ENCODE peak calls at places on chromosomes 1 and 21, in seven cellular contexts. I, S, G, A, D, P and M are unnamed samples. For H3K9me3, the result is how much of the 10 kb centered on the place peaks cover.

GRCh38 chr1:4984841-4985240 is 330.4 kb downstream of the AJAP1 start:
- DNase-seq in S (no peak), I (no peak), D (no peak), P (no peak), A (no peak), G (no peak), M (no peak)

GRCh38 chr1:11752359-11753208 is 9.4 kb upstream of the C1orf167 start:
- DNase-seq in A (no peak), D (no peak), S (no peak), I (no peak), G (no peak), P (no peak), M (peak)

GRCh38 chr1:199742547-199742946 is 285.0 kb upstream of the NR5A2 start:
- DNase-seq in P (peak), S (no peak), I (peak), G (peak), A (peak), D (peak), M (no peak)

GRCh38 chr1:205344010-205344808 is 12.5 kb downstream of the KLHDC8A start:
- DNase-seq in A (no peak), D (no peak), P (peak), G (no peak), I (no peak), S (no peak), M (no peak)

GRCh38 chr1:99086057-99086456 is 81.4 kb upstream of the PLPPR5 start:
- DNase-seq in P (no peak), S (no peak), A (no peak), I (no peak), D (no peak), G (no peak), M (no peak)

GRCh38 chr1:234863596-234863995 is 253.6 kb upstream of the IRF2BP2 start:
- DNase-seq in A (peak), P (no peak), I (peak), G (no peak), S (no peak), D (peak), M (no peak)

GRCh38 chr1:9399510-9400424 is 107.1 kb downstream of the SPSB1 start:
- DNase-seq in P (peak), D (no peak), S (peak), I (peak), G (no peak), A (peak), M (peak)

GRCh38 chr1:235984041-235984820 is 80.7 kb downstream of the NID1 start:
- DNase-seq in I (peak), D (peak), A (peak), G (no peak), S (no peak), P (no peak), M (no peak)

GRCh38 chr1:232335261-232335660 is 294.7 kb downstream of the SIPA1L2 start:
- DNase-seq in S (no peak), G (no peak), P (no peak), I (no peak), D (no peak), A (no peak), M (no peak)

GRCh38 chr1:224666078-224666477 is 50.0 kb downstream of the CNIH3 start:
- DNase-seq in I (no peak), A (no peak), P (no peak), G (no peak), D (no peak), S (no peak), M (no peak)

GRCh38 chr1:223842784-223843183 is 3.0 kb downstream of the TP53BP2 start:
- DNase-seq in S (no peak), I (no peak), G (no peak), D (no peak), P (no peak), A (no peak), M (no peak)

GRCh38 chr1:94743866-94744265 is 76.3 kb upstream of the SLC44A3 start:
- DNase-seq in S (no peak), D (no peak), A (peak), G (no peak), I (peak), P (peak), M (no peak)

GRCh38 chr1:200302192-200302892 is 107.5 kb downstream of the ZNF281 start:
- DNase-seq in I (peak), A (peak), P (peak), D (peak), G (peak), S (peak), M (no peak)

GRCh38 chr1:16145988-16146887 is 9.6 kb downstream of the EPHA2 start:
- DNase-seq in I (peak), S (peak), A (peak), G (peak), P (peak), D (peak), M (no peak)

GRCh38 chr1:29890201-29890959 is 654.1 kb downstream of the PTPRU start:
- DNase-seq in A (no peak), P (no peak), G (no peak), D (no peak), S (no peak), I (no peak), M (no peak)

GRCh38 chr1:155975375-155976061 is 2.8 kb downstream of the ARHGEF2 start:
- DNase-seq in P (no peak), D (no peak), A (no peak), G (no peak), I (no peak), S (no peak), M (no peak)

GRCh38 chr1:117367769-117368059 is 465 bp downstream of the MAN1A2 start:
- DNase-seq in A (no peak), G (no peak), S (no peak), I (peak), D (peak), P (no peak), M (no peak)

GRCh38 chr1:15345711-15346355 is 63.9 kb upstream of the EFHD2 start:
- DNase-seq in A (no peak), D (no peak), P (no peak), G (no peak), I (no peak), S (peak), M (no peak)

GRCh38 chr1:222631611-222632208 is 13.8 kb downstream of the MIA3 start:
- DNase-seq in G (no peak), S (no peak), P (no peak), I (peak), A (no peak), D (no peak), M (no peak)

GRCh38 chr1:228836427-228836826 is 101.1 kb downstream of the RHOU start:
- DNase-seq in D (no peak), P (peak), S (no peak), I (no peak), G (no peak), A (no peak), M (no peak)

GRCh38 chr1:158148458-158148857 is 32.2 kb upstream of the CD1D start:
- DNase-seq in P (no peak), A (no peak), I (no peak), G (no peak), D (no peak), S (no peak), M (no peak)

GRCh38 chr1:222634180-222635013 is 16.5 kb downstream of the MIA3 start:
- DNase-seq in S (no peak), P (peak), I (peak), G (peak), A (peak), D (peak), M (peak)

GRCh38 chr1:207134550-207134949 is 30.5 kb downstream of the C4BPA start:
- DNase-seq in P (no peak), G (no peak), D (no peak), A (no peak), S (no peak), I (no peak), M (no peak)

GRCh38 chr1:7346070-7346596 is 425.0 kb upstream of the VAMP3 start:
- DNase-seq in S (no peak), D (no peak), G (no peak), A (no peak), P (no peak), I (no peak), M (no peak)

GRCh38 chr1:229557913-229558414 is 543 bp downstream of the ABCB10 start:
- DNase-seq in D (peak), A (peak), S (peak), I (no peak), P (peak), G (peak), M (peak)

GRCh38 chr1:19658186-19658585 is 6.5 kb upstream of the HTR6 start:
- DNase-seq in P (no peak), G (no peak), S (no peak), A (no peak), I (no peak), D (no peak), M (no peak)

GRCh38 chr21:40445349-40445921 is 401.5 kb downstream of the DSCAM start:
- DNase-seq in P (no peak), D (no peak), S (no peak), A (no peak), G (no peak), I (no peak), M (no peak)

GRCh38 chr1:155326020-155326526 is 5.4 kb downstream of the RUSC1 start:
- DNase-seq in I (no peak), P (no peak), D (no peak), G (no peak), S (no peak), A (no peak), M (no peak)

GRCh38 chr1:204410764-204411450 is 710 bp downstream of the PPP1R15B start:
- DNase-seq in A (peak), P (peak), G (no peak), D (peak), I (peak), S (peak), M (peak)

GRCh38 chr1:196655037-196655436 is 3.2 kb downstream of the CFH start:
- DNase-seq in G (no peak), A (no peak), P (no peak), D (no peak), S (no peak), I (no peak), M (no peak)

GRCh38 chr1:43831866-43832654 is 101.5 kb upstream of the ARTN start:
- DNase-seq in I (no peak), P (no peak), A (no peak), G (no peak), D (peak), S (no peak), M (no peak)

GRCh38 chr1:51898090-51898734 is 19.7 kb upstream of the NRDC start:
- DNase-seq in I (peak), D (peak), A (peak), P (no peak), G (peak), S (no peak), M (no peak)

GRCh38 chr1:12454406-12455391 is 163.3 kb downstream of the DHRS3 start:
- DNase-seq in I (peak), P (no peak), D (peak), G (peak), S (no peak), A (peak), M (no peak)

GRCh38 chr1:153545067-153546055 is at the start of gene S100A4:
- DNase-seq in S (peak), D (peak), A (peak), P (peak), G (peak), I (peak), M (peak)

GRCh38 chr1:244970236-244970652 is 105.9 kb upstream of the HNRNPU start:
- DNase-seq in G (peak), A (peak), P (peak), S (peak), I (peak), D (peak), M (no peak)

DNA sequence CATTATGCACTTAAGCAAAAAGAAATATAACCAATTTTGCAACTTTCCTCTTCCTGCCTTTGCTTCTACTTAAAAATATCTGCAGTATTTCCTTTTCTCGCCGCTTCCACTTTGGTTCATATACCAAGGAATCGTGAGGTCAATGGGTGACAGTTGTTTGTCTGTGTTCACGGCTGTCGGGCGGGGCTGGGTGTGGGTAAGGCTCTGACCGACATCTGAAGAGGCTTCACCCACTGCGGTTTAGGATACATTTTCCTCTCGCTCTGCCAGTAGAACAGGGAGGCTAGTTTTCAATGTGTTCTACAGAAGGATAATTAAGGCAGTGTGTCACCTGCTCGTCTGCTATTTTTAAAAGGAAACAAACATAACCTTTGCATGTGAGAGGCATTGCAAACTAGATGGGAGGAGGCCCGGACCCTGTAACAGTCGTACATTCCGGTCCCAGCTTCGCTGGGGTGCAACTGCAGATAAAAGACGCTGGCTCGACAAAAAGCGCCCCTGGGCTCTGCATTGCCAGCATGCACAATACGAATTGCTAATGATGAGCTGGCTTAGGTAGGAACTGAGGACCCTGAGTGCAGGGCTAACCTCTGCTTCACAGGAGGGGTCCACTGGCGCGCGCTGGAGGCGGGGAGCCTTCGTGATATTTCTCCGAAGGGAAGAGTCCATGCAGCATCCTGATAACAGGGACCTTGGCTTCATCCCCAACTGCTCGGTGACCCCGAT is 8.5 kb upstream of the ERG start:
- DNase-seq in S (no peak), A (no peak), I (no peak), P (no peak), D (no peak), G (no peak), M (no peak)
- H3K4me3 ChIP-seq in S (no peak), A (no peak), I (no peak), P (no peak), D (no peak), G (no peak), M (no peak)

GRCh38 chr1:21939650-21940374 is 2.7 kb upstream of the HSPG2 start:
- DNase-seq in I (peak), A (peak), P (peak), G (peak), S (peak), D (peak), M (peak)
- TF ChIP-seq CTCF in I (peak), A (peak), P (peak), G (peak), S (peak), D (peak), M (peak)

DNA sequence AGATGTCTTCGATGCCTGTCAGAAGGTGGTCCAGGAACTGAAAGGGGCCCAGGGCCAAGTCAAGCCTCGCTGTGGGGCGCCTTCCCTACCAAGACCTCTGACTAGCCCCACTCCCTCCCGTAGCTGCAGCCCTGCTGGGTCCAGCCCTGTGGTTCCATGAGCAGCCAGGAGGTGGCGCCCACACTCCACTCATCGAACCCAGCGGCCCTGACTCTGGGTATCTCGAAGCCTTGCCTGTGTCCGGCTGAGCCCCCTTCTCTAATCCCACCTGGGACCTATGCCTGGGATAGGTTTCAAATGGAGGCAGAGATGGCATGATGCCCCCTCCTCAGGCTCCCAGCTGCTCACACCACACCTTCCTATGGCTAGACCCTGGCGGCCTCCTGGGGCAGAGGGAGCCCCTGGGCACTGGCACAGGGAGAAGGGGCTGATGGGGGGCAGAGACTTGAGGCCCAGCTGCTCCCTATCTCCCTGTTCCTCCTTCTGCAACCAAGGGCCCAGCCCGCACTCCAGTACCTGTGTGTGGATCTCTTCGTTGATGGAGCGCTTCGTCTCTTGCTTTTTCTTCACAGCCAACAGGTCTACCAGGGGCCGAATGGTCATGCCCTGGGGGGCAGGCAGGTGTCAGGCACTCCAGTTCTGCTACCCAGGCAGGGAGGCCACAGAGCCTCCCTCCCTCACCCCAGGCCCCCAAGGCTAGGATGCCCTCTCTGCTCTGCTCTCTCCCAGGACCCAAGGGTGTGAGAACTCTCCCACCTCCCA is 52.0 kb downstream of the SLC9A1 start:
- DNase-seq in S (peak), D (peak), A (peak), G (peak), I (peak), P (peak), M (peak)
- H3K9me3 ChIP-seq in S (under half), D (under half), A (under half), G (under half), I (under half), P (under half), M (under half)

DNA sequence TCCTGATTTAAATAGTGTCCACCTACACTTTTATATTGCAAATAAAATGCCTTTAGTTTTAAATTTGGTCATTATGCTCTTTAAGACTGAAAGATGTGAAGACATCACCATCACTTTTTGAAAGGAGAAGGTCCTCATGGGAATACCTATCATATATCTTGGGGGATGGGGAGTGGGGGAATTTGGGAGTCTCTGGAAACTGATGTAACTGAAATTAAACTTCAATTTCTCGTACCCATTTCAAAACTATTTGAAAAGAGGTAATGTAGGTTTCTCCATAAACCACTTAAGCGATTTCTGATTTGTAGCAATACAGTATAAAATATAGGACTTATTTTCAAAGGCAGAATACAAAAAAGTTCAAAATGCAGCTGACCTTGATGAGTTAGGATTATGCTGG is 924 bp downstream of the EXTL2 start:
- DNase-seq in D (no peak), P (no peak), A (no peak), S (no peak), G (no peak), I (no peak), M (no peak)
- H3K4me3 ChIP-seq in D (peak), P (peak), A (peak), S (peak), G (peak), I (peak), M (peak)

GRCh38 chr1:57066980-57067615 is 101.3 kb upstream of the C8B start:
- DNase-seq in A (no peak), I (no peak), D (no peak), G (no peak), P (peak), S (no peak), M (peak)

GRCh38 chr1:57067863-57068262 is 102.0 kb upstream of the C8B start:
- DNase-seq in I (no peak), S (peak), P (peak), D (no peak), A (no peak), G (no peak), M (peak)

DNA sequence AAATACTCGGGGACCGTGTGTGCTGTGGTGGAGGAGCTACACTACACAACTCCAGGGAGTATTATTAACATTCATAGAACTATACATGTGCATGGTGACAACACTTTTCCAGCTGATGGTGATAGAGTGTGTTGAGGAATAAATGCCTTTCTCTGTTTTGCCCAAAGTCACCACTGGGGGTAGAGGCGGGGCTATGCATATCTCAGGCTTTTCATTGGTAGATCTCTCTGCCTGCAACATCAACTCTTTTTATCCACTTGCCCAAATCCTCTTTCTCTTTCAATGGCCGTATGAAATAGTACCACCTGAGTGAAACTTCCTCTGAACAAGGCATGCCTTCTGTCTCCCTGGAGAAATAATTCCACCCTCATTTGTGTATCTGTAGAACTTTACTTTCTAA is 107.0 kb upstream of the C8B start:
- DNase-seq in S (no peak), P (no peak), G (no peak), D (peak), A (no peak), I (no peak), M (no peak)
- TF ChIP-seq CTCF in S (no peak), P (no peak), G (no peak), D (peak), A (no peak), I (peak), M (no peak)